ENCODE peak calls at places on chromosome 16, in nine cellular contexts. I is NCI-H82, S is substantia nigra, Y is GM13977, N is cardiac fibroblast, M is COLO829, X is AG08396, C is epithelial cell of esophagus, L is non-pigmented ciliary epithelial cell. D is an unnamed sample.
A peak's percentile ranks its signal among the peaks of the same experiment; 100 is the strongest.

GRCh38 chr16:65604771-65605170 is 482.9 kb upstream of the CDH11 start:
- DNase-seq in I (no peak), S (no peak), Y (no peak), N (no peak), M (no peak), X (no peak), C (no peak), L (no peak), D (no peak)

GRCh38 chr16:50438041-50438437 is 69.3 kb upstream of the BRD7 start:
- DNase-seq in I (no peak), S (no peak), Y (no peak), N (no peak), M (no peak), X (no peak), C (no peak), L (no peak), D (peak; percentile 46)

GRCh38 chr16:9680968-9681367 is 501.3 kb downstream of the GRIN2A start:
- DNase-seq in I (no peak), S (no peak), Y (no peak), N (no peak), M (no peak), X (no peak), C (no peak), L (no peak), D (no peak)

GRCh38 chr16:3364774-3365427 is 9.2 kb downstream of the OR2C1 start:
- DNase-seq in I (no peak), S (peak; percentile 79), Y (peak; percentile 80), N (peak; percentile 94), M (peak; percentile 96), X (peak; percentile 96), C (peak; percentile 93), L (peak; percentile 73), D (peak; percentile 97)

GRCh38 chr16:71172808-71173207 is 57.7 kb downstream of the HYDIN start:
- DNase-seq in I (no peak), S (no peak), Y (no peak), N (no peak), M (no peak), X (no peak), C (no peak), L (no peak), D (no peak)

GRCh38 chr16:10629592-10629963 is 49.2 kb upstream of the EMP2 start:
- DNase-seq in I (no peak), S (no peak), Y (no peak), N (no peak), M (no peak), X (no peak), C (peak; percentile 39), L (no peak), D (no peak)

GRCh38 chr16:27311897-27312303 is 1.9 kb upstream of the IL4R start:
- DNase-seq in I (no peak), S (no peak), Y (no peak), N (no peak), M (no peak), X (no peak), C (no peak), L (no peak), D (no peak)

GRCh38 chr16:50430076-50430475 is 61.3 kb upstream of the BRD7 start:
- DNase-seq in I (no peak), S (no peak), Y (no peak), N (no peak), M (no peak), X (no peak), C (no peak), L (no peak), D (peak; percentile 10)

GRCh38 chr16:10280262-10281170 is 98.3 kb upstream of the GRIN2A start:
- DNase-seq in I (peak; percentile 97), S (no peak), Y (no peak), N (no peak), M (no peak), X (no peak), C (no peak), L (no peak), D (no peak)

GRCh38 chr16:10090816-10091215 is 91.4 kb downstream of the GRIN2A start:
- DNase-seq in I (no peak), S (no peak), Y (no peak), N (peak; percentile 61), M (no peak), X (no peak), C (no peak), L (no peak), D (peak; percentile 91)

GRCh38 chr16:976389-976931 is 5.1 kb upstream of the SOX8 start:
- DNase-seq in I (no peak), S (no peak), Y (no peak), N (no peak), M (no peak), X (no peak), C (no peak), L (no peak), D (no peak)

GRCh38 chr16:89746043-89746442 is 24.7 kb downstream of the ZNF276 start:
- DNase-seq in I (no peak), S (no peak), Y (no peak), N (no peak), M (no peak), X (no peak), C (no peak), L (no peak), D (no peak)

GRCh38 chr16:50151744-50152143 is 1.4 kb upstream of the TENT4B start:
- DNase-seq in I (no peak), S (no peak), Y (no peak), N (no peak), M (no peak), X (no peak), C (no peak), L (no peak), D (peak; percentile 20)

GRCh38 chr16:29687755-29688154 is 8.8 kb downstream of the QPRT start:
- DNase-seq in I (no peak), S (no peak), Y (peak; percentile 5), N (no peak), M (no peak), X (no peak), C (no peak), L (no peak), D (no peak)

GRCh38 chr16:84593825-84594724 is 23.8 kb downstream of the COTL1 start:
- DNase-seq in I (no peak), S (no peak), Y (peak; percentile 84), N (no peak), M (no peak), X (no peak), C (no peak), L (no peak), D (no peak)

GRCh38 chr16:65274576-65274975 is 152.7 kb upstream of the CDH11 start:
- DNase-seq in I (no peak), S (no peak), Y (no peak), N (no peak), M (no peak), X (no peak), C (peak; percentile 91), L (no peak), D (peak; percentile 48)

GRCh38 chr16:84088695-84089395 is 27.9 kb downstream of the MBTPS1 start:
- DNase-seq in I (no peak), S (no peak), Y (peak; percentile 70), N (no peak), M (no peak), X (no peak), C (peak; percentile 16), L (no peak), D (peak; percentile 4)

D was measured in M059J.